ENCODE peak calls at places on chromosomes 12 and 14, in seven cellular contexts. One of them, this sample, is unnamed.

GRCh38 chr12:56955631-56956256 is 1.7 kb downstream of the RDH16 start:
- DNase-seq in choroid plexus epithelial cell: peak
- DNase-seq in activated CD8-positive, alpha-beta T cell treated with anti-CD3 and anti-CD28 coated beads for 36 hours: no peak
- DNase-seq in B cell: no peak
- DNase-seq in uterus: no peak
- DNase-seq in esophagus squamous epithelium: no peak
- DNase-seq in prostate gland: peak
- DNase-seq in this sample: no peak

GRCh38 chr14:74825008-74825407 is 50.9 kb downstream of the PROX2 start:
- DNase-seq in uterus: no peak
- DNase-seq in B cell: no peak
- DNase-seq in esophagus squamous epithelium: no peak
- DNase-seq in activated CD8-positive, alpha-beta T cell treated with anti-CD3 and anti-CD28 coated beads for 36 hours: no peak
- DNase-seq in choroid plexus epithelial cell: peak
- DNase-seq in prostate gland: no peak
- DNase-seq in this sample: no peak

GRCh38 chr12:101230547-101230946 is 20.5 kb upstream of the SLC5A8 start:
- DNase-seq in uterus: no peak
- DNase-seq in activated CD8-positive, alpha-beta T cell treated with anti-CD3 and anti-CD28 coated beads for 36 hours: no peak
- DNase-seq in B cell: no peak
- DNase-seq in prostate gland: no peak
- DNase-seq in esophagus squamous epithelium: no peak
- DNase-seq in choroid plexus epithelial cell: peak
- DNase-seq in this sample: no peak

GRCh38 chr14:26841920-26842741 is 244.3 kb upstream of the NOVA1 start:
- DNase-seq in prostate gland: peak
- DNase-seq in uterus: peak
- DNase-seq in B cell: no peak
- DNase-seq in choroid plexus epithelial cell: peak
- DNase-seq in activated CD8-positive, alpha-beta T cell treated with anti-CD3 and anti-CD28 coated beads for 36 hours: no peak
- DNase-seq in esophagus squamous epithelium: no peak
- DNase-seq in this sample: no peak

GRCh38 chr12:85280138-85280983 is at the start of gene ALX1:
- DNase-seq in activated CD8-positive, alpha-beta T cell treated with anti-CD3 and anti-CD28 coated beads for 36 hours: no peak
- DNase-seq in uterus: no peak
- DNase-seq in B cell: no peak
- DNase-seq in choroid plexus epithelial cell: peak
- DNase-seq in prostate gland: no peak
- DNase-seq in esophagus squamous epithelium: no peak
- DNase-seq in this sample: peak

GRCh38 chr12:106030210-106031175 is 108.3 kb downstream of the NUAK1 start:
- DNase-seq in uterus: peak
- DNase-seq in prostate gland: no peak
- DNase-seq in choroid plexus epithelial cell: peak
- DNase-seq in activated CD8-positive, alpha-beta T cell treated with anti-CD3 and anti-CD28 coated beads for 36 hours: peak
- DNase-seq in esophagus squamous epithelium: no peak
- DNase-seq in B cell: no peak
- DNase-seq in this sample: no peak

GRCh38 chr12:93803408-93803807 is 126.2 kb downstream of the CRADD start:
- DNase-seq in choroid plexus epithelial cell: peak
- DNase-seq in activated CD8-positive, alpha-beta T cell treated with anti-CD3 and anti-CD28 coated beads for 36 hours: no peak
- DNase-seq in B cell: no peak
- DNase-seq in esophagus squamous epithelium: no peak
- DNase-seq in uterus: no peak
- DNase-seq in prostate gland: peak
- DNase-seq in this sample: no peak

GRCh38 chr12:127588224-127588623 is 678.7 kb upstream of the TMEM132C start:
- DNase-seq in uterus: no peak
- DNase-seq in esophagus squamous epithelium: no peak
- DNase-seq in B cell: no peak
- DNase-seq in prostate gland: no peak
- DNase-seq in choroid plexus epithelial cell: peak
- DNase-seq in activated CD8-positive, alpha-beta T cell treated with anti-CD3 and anti-CD28 coated beads for 36 hours: no peak
- DNase-seq in this sample: no peak

GRCh38 chr14:71716371-71716770 is 215.9 kb upstream of the RGS6 start:
- DNase-seq in uterus: no peak
- DNase-seq in activated CD8-positive, alpha-beta T cell treated with anti-CD3 and anti-CD28 coated beads for 36 hours: no peak
- DNase-seq in B cell: no peak
- DNase-seq in choroid plexus epithelial cell: peak
- DNase-seq in esophagus squamous epithelium: no peak
- DNase-seq in prostate gland: no peak
- DNase-seq in this sample: no peak

GRCh38 chr12:126051611-126052107 is 986.4 kb downstream of the AACS start:
- DNase-seq in uterus: no peak
- DNase-seq in prostate gland: no peak
- DNase-seq in esophagus squamous epithelium: no peak
- DNase-seq in choroid plexus epithelial cell: no peak
- DNase-seq in activated CD8-positive, alpha-beta T cell treated with anti-CD3 and anti-CD28 coated beads for 36 hours: no peak
- DNase-seq in B cell: no peak
- DNase-seq in this sample: no peak

GRCh38 chr14:85853996-85854526 is 324.1 kb downstream of the FLRT2 start:
- DNase-seq in esophagus squamous epithelium: no peak
- DNase-seq in B cell: no peak
- DNase-seq in uterus: no peak
- DNase-seq in activated CD8-positive, alpha-beta T cell treated with anti-CD3 and anti-CD28 coated beads for 36 hours: no peak
- DNase-seq in prostate gland: no peak
- DNase-seq in choroid plexus epithelial cell: no peak
- DNase-seq in this sample: no peak

GRCh38 chr14:75619598-75619997 is 41.1 kb downstream of the ERG28 start:
- DNase-seq in B cell: no peak
- DNase-seq in esophagus squamous epithelium: no peak
- DNase-seq in activated CD8-positive, alpha-beta T cell treated with anti-CD3 and anti-CD28 coated beads for 36 hours: no peak
- DNase-seq in uterus: no peak
- DNase-seq in prostate gland: no peak
- DNase-seq in choroid plexus epithelial cell: no peak
- DNase-seq in this sample: no peak

GRCh38 chr12:70487440-70487839 is 121.3 kb downstream of the KCNMB4 start:
- DNase-seq in uterus: no peak
- DNase-seq in activated CD8-positive, alpha-beta T cell treated with anti-CD3 and anti-CD28 coated beads for 36 hours: no peak
- DNase-seq in esophagus squamous epithelium: no peak
- DNase-seq in prostate gland: no peak
- DNase-seq in choroid plexus epithelial cell: no peak
- DNase-seq in B cell: no peak
- DNase-seq in this sample: no peak

GRCh38 chr14:68663385-68664076 is 129.3 kb downstream of the ZFP36L1 start:
- DNase-seq in uterus: peak
- DNase-seq in prostate gland: no peak
- DNase-seq in esophagus squamous epithelium: no peak
- DNase-seq in B cell: peak
- DNase-seq in activated CD8-positive, alpha-beta T cell treated with anti-CD3 and anti-CD28 coated beads for 36 hours: peak
- DNase-seq in choroid plexus epithelial cell: no peak
- DNase-seq in this sample: peak

GRCh38 chr12:86959766-86960458 is 703.7 kb upstream of the MGAT4C start:
- DNase-seq in uterus: no peak
- DNase-seq in esophagus squamous epithelium: no peak
- DNase-seq in choroid plexus epithelial cell: no peak
- DNase-seq in prostate gland: no peak
- DNase-seq in activated CD8-positive, alpha-beta T cell treated with anti-CD3 and anti-CD28 coated beads for 36 hours: no peak
- DNase-seq in B cell: no peak
- DNase-seq in this sample: no peak

GRCh38 chr12:117403586-117404139 is 42.2 kb upstream of the NOS1 start:
- DNase-seq in B cell: no peak
- DNase-seq in uterus: no peak
- DNase-seq in activated CD8-positive, alpha-beta T cell treated with anti-CD3 and anti-CD28 coated beads for 36 hours: no peak
- DNase-seq in esophagus squamous epithelium: no peak
- DNase-seq in prostate gland: no peak
- DNase-seq in choroid plexus epithelial cell: no peak
- DNase-seq in this sample: no peak

GRCh38 chr12:117400912-117401311 is 39.5 kb upstream of the NOS1 start:
- DNase-seq in uterus: no peak
- DNase-seq in B cell: no peak
- DNase-seq in activated CD8-positive, alpha-beta T cell treated with anti-CD3 and anti-CD28 coated beads for 36 hours: no peak
- DNase-seq in choroid plexus epithelial cell: no peak
- DNase-seq in esophagus squamous epithelium: no peak
- DNase-seq in prostate gland: no peak
- DNase-seq in this sample: no peak

GRCh38 chr12:117404940-117405339 is 43.5 kb upstream of the NOS1 start:
- DNase-seq in B cell: no peak
- DNase-seq in uterus: no peak
- DNase-seq in choroid plexus epithelial cell: no peak
- DNase-seq in esophagus squamous epithelium: no peak
- DNase-seq in activated CD8-positive, alpha-beta T cell treated with anti-CD3 and anti-CD28 coated beads for 36 hours: no peak
- DNase-seq in prostate gland: no peak
- DNase-seq in this sample: no peak

GRCh38 chr12:117404203-117404853 is 42.9 kb upstream of the NOS1 start:
- DNase-seq in activated CD8-positive, alpha-beta T cell treated with anti-CD3 and anti-CD28 coated beads for 36 hours: no peak
- DNase-seq in B cell: no peak
- DNase-seq in prostate gland: no peak
- DNase-seq in esophagus squamous epithelium: no peak
- DNase-seq in choroid plexus epithelial cell: no peak
- DNase-seq in uterus: no peak
- DNase-seq in this sample: no peak

DNA sequence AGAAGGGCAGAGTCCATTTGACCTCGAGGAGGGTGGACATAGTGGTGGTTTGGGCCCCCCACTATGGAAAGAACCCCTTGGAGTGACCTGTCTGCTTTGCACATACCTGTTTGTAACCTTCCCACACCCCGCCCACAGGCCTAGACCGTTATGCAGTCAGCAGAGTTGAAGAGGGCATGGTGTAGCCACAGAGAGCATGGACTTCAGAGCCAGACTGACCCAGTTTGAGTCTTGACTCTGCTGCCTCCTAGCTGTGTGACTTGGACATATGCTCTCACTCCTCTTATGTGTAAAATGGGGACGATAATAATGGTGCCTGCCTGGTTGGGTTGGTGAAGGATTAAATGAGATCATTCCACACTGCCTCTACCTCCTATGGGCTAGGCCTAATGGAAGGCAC is 40.9 kb upstream of the NOS1 start:
- DNase-seq in activated CD8-positive, alpha-beta T cell treated with anti-CD3 and anti-CD28 coated beads for 36 hours: no peak
- DNase-seq in esophagus squamous epithelium: no peak
- DNase-seq in choroid plexus epithelial cell: no peak
- DNase-seq in prostate gland: no peak
- DNase-seq in B cell: no peak
- DNase-seq in uterus: no peak
- DNase-seq in this sample: no peak
- TF ChIP-seq CTCF in activated CD8-positive, alpha-beta T cell treated with anti-CD3 and anti-CD28 coated beads for 36 hours: no peak
- TF ChIP-seq CTCF in esophagus squamous epithelium: no peak
- TF ChIP-seq CTCF in choroid plexus epithelial cell: no peak
- TF ChIP-seq CTCF in prostate gland: no peak
- TF ChIP-seq CTCF in B cell: no peak
- TF ChIP-seq CTCF in uterus: no peak
- TF ChIP-seq CTCF in this sample: no peak

GRCh38 chr12:16492820-16493797 is 112.9 kb downstream of the LMO3 start:
- DNase-seq in activated CD8-positive, alpha-beta T cell treated with anti-CD3 and anti-CD28 coated beads for 36 hours: no peak
- DNase-seq in esophagus squamous epithelium: no peak
- DNase-seq in B cell: no peak
- DNase-seq in uterus: no peak
- DNase-seq in prostate gland: no peak
- DNase-seq in choroid plexus epithelial cell: no peak
- DNase-seq in this sample: no peak

GRCh38 chr12:16495196-16495595 is 110.8 kb downstream of the LMO3 start:
- DNase-seq in B cell: no peak
- DNase-seq in prostate gland: no peak
- DNase-seq in activated CD8-positive, alpha-beta T cell treated with anti-CD3 and anti-CD28 coated beads for 36 hours: no peak
- DNase-seq in choroid plexus epithelial cell: no peak
- DNase-seq in esophagus squamous epithelium: no peak
- DNase-seq in uterus: no peak
- DNase-seq in this sample: no peak

DNA sequence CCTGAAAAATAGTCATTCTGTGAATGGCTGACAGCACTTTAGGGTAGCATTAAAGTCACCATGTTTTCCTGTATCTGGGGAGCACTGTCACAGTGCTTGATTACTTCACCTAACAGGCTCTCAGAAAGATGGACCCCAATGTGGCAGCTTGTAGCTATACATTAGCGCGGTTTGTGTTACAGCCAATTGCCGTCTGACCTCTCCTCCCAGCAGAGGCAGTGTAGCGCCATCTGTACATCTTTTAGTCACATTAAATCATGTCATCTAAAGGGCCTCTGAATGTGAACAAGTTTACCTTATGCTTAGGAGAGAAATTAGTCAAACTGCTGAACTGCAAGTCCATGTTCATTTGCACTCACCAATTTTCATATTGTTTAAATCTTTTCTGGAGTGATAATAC is 113.7 kb downstream of the LMO3 start:
- DNase-seq in activated CD8-positive, alpha-beta T cell treated with anti-CD3 and anti-CD28 coated beads for 36 hours: no peak
- DNase-seq in uterus: no peak
- DNase-seq in prostate gland: no peak
- DNase-seq in B cell: no peak
- DNase-seq in choroid plexus epithelial cell: no peak
- DNase-seq in esophagus squamous epithelium: no peak
- DNase-seq in this sample: no peak
- TF ChIP-seq CTCF in activated CD8-positive, alpha-beta T cell treated with anti-CD3 and anti-CD28 coated beads for 36 hours: no peak
- TF ChIP-seq CTCF in uterus: no peak
- TF ChIP-seq CTCF in prostate gland: no peak
- TF ChIP-seq CTCF in B cell: no peak
- TF ChIP-seq CTCF in choroid plexus epithelial cell: no peak
- TF ChIP-seq CTCF in esophagus squamous epithelium: no peak
- TF ChIP-seq CTCF in this sample: no peak

GRCh38 chr12:115630133-115630532 is 647.4 kb downstream of the MED13L start:
- DNase-seq in uterus: no peak
- DNase-seq in prostate gland: no peak
- DNase-seq in B cell: no peak
- DNase-seq in activated CD8-positive, alpha-beta T cell treated with anti-CD3 and anti-CD28 coated beads for 36 hours: no peak
- DNase-seq in esophagus squamous epithelium: no peak
- DNase-seq in choroid plexus epithelial cell: no peak
- DNase-seq in this sample: no peak

GRCh38 chr12:115636546-115636945 is 640.9 kb downstream of the MED13L start:
- DNase-seq in esophagus squamous epithelium: no peak
- DNase-seq in B cell: no peak
- DNase-seq in choroid plexus epithelial cell: no peak
- DNase-seq in activated CD8-positive, alpha-beta T cell treated with anti-CD3 and anti-CD28 coated beads for 36 hours: no peak
- DNase-seq in prostate gland: no peak
- DNase-seq in uterus: no peak
- DNase-seq in this sample: no peak

GRCh38 chr12:115632323-115632722 is 645.2 kb downstream of the MED13L start:
- DNase-seq in activated CD8-positive, alpha-beta T cell treated with anti-CD3 and anti-CD28 coated beads for 36 hours: no peak
- DNase-seq in esophagus squamous epithelium: no peak
- DNase-seq in uterus: no peak
- DNase-seq in B cell: no peak
- DNase-seq in prostate gland: peak
- DNase-seq in choroid plexus epithelial cell: peak
- DNase-seq in this sample: no peak
- TF ChIP-seq CTCF in activated CD8-positive, alpha-beta T cell treated with anti-CD3 and anti-CD28 coated beads for 36 hours: no peak
- TF ChIP-seq CTCF in esophagus squamous epithelium: peak
- TF ChIP-seq CTCF in uterus: no peak
- TF ChIP-seq CTCF in B cell: no peak
- TF ChIP-seq CTCF in prostate gland: peak
- TF ChIP-seq CTCF in choroid plexus epithelial cell: peak
- TF ChIP-seq CTCF in this sample: no peak

DNA sequence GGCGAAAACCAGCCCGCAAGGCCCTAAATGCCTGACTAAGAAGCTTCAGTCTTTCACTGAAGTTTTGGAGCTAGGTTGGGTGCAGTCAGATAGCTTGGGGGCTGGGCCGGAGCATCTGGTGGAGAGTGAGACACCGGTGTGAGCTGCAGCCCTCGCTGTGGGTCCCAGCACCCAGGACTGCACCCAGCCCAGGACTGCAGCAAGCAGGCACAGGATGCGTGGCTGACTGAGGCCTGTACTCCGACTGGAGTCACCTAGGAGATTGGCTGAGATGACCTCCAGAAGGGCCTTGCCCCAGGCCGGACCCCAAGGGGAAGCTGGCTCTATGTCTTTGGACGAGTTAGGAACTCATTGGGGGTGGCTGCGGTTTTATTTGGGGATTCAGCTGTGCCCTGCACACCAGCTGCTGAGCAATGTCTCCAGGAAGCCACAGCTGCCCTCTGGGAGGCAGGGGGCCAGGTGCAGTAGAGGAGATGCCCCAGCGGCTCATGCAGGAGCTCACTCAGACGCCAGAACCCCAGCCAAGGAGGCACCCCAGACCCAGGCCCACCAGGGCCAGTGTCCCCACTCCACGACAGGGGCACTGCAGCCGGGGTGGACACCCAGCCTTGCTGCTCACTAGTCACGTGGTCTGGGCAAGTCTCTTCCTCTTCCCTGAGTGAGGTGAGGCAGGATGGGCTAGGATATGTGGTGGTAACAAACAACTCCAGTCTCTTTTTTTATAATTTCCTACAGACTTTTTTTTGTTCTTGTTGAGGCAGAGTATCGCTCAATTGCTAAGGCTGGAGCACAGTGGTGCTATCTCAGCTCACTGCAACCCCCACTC is 31.8 kb upstream of the RCOR1 start:
- DNase-seq in esophagus squamous epithelium: no peak
- DNase-seq in activated CD8-positive, alpha-beta T cell treated with anti-CD3 and anti-CD28 coated beads for 36 hours: no peak
- DNase-seq in prostate gland: no peak
- DNase-seq in choroid plexus epithelial cell: no peak
- DNase-seq in uterus: no peak
- DNase-seq in B cell: peak
- DNase-seq in this sample: no peak
- TF ChIP-seq CTCF in esophagus squamous epithelium: no peak
- TF ChIP-seq CTCF in activated CD8-positive, alpha-beta T cell treated with anti-CD3 and anti-CD28 coated beads for 36 hours: no peak
- TF ChIP-seq CTCF in prostate gland: no peak
- TF ChIP-seq CTCF in choroid plexus epithelial cell: no peak
- TF ChIP-seq CTCF in uterus: no peak
- TF ChIP-seq CTCF in B cell: no peak
- TF ChIP-seq CTCF in this sample: no peak

This sample was measured in GM13976.